ENCODE peak calls at places on chromosome 4, in seven cellular contexts. N, L, V, Z, F, O and J are unnamed samples.

GRCh38 chr4:114562176-114562904 is 36.3 kb upstream of the UGT8 start:
- DNase-seq in N (no peak), L (no peak), V (no peak), Z (no peak), F (no peak), O (no peak), J (no peak)

GRCh38 chr4:88215351-88215750 is 56.9 kb upstream of the ABCG2 start:
- DNase-seq in N (no peak), L (no peak), V (no peak), Z (no peak), F (no peak), O (no peak), J (no peak)

GRCh38 chr4:153485860-153486259 is 19.7 kb downstream of the TMEM131L start:
- DNase-seq in N (no peak), L (no peak), V (no peak), Z (no peak), F (no peak), O (no peak), J (no peak)

GRCh38 chr4:37847311-37847710 is 20.8 kb downstream of the PGM2 start:
- DNase-seq in N (no peak), L (no peak), V (no peak), Z (no peak), F (no peak), O (no peak), J (no peak)

GRCh38 chr4:172514011-172514410 is 654.6 kb upstream of the GALNT7 start:
- DNase-seq in N (no peak), L (no peak), V (no peak), Z (no peak), F (no peak), O (no peak), J (no peak)

GRCh38 chr4:100872811-100873210 is 355.0 kb upstream of the EMCN start:
- DNase-seq in N (no peak), L (no peak), V (no peak), Z (no peak), F (no peak), O (no peak), J (no peak)

GRCh38 chr4:72701987-72702819 is 133.2 kb upstream of the ADAMTS3 start:
- DNase-seq in N (peak; percentile 46), L (peak; percentile 60), V (no peak), Z (peak; percentile 30), F (no peak), O (peak; percentile 8), J (peak; percentile 50)

GRCh38 chr4:110184124-110184790 is 14.2 kb downstream of the ELOVL6 start:
- DNase-seq in N (no peak), L (peak; percentile 24), V (no peak), Z (no peak), F (no peak), O (no peak), J (peak; percentile 11)

GRCh38 chr4:42302348-42302747 is 94.9 kb upstream of the SHISA3 start:
- DNase-seq in N (no peak), L (peak; percentile 46), V (no peak), Z (no peak), F (no peak), O (no peak), J (no peak)

GRCh38 chr4:1204286-1204827 is 32.0 kb upstream of the SPON2 start:
- DNase-seq in N (no peak), L (no peak), V (peak; percentile 43), Z (no peak), F (peak; percentile 10), O (no peak), J (no peak)

GRCh38 chr4:82586055-82586454 is 24.3 kb upstream of the TMEM150C start:
- DNase-seq in N (no peak), L (no peak), V (no peak), Z (no peak), F (no peak), O (no peak), J (no peak)

GRCh38 chr4:98706200-98706813 is 47.9 kb upstream of the TSPAN5 start:
- DNase-seq in N (no peak), L (no peak), V (no peak), Z (no peak), F (no peak), O (no peak), J (no peak)

GRCh38 chr4:98113005-98113404 is 30.3 kb downstream of the STPG2 start:
- DNase-seq in N (no peak), L (peak; percentile 13), V (no peak), Z (no peak), F (no peak), O (no peak), J (peak; percentile 17)

GRCh38 chr4:129455462-129455861 is 359.5 kb downstream of the C4orf33 start:
- DNase-seq in N (no peak), L (no peak), V (no peak), Z (no peak), F (no peak), O (no peak), J (no peak)

GRCh38 chr4:47704693-47705325 is 133.1 kb downstream of the CORIN start:
- DNase-seq in N (peak; percentile 25), L (peak; percentile 41), V (no peak), Z (peak; percentile 9), F (no peak), O (peak; percentile 5), J (peak; percentile 6)

GRCh38 chr4:14701389-14701788 is 300.9 kb upstream of the CPEB2 start:
- DNase-seq in N (no peak), L (no peak), V (no peak), Z (no peak), F (no peak), O (no peak), J (no peak)

GRCh38 chr4:55312491-55313101 is 33.4 kb upstream of the SRD5A3 start:
- DNase-seq in N (peak; percentile 9), L (peak; percentile 55), V (no peak), Z (peak; percentile 8), F (no peak), O (peak; percentile 4), J (peak; percentile 40)

GRCh38 chr4:1017706-1018105 is 6.3 kb downstream of the FGFRL1 start:
- DNase-seq in N (no peak), L (no peak), V (no peak), Z (no peak), F (no peak), O (no peak), J (no peak)

GRCh38 chr4:166169111-166169510 is 296.1 kb downstream of the TLL1 start:
- DNase-seq in N (no peak), L (peak; percentile 41), V (no peak), Z (peak; percentile 4), F (no peak), O (no peak), J (no peak)
- TF ChIP-seq CTCF in N (peak; percentile 33), L (peak; percentile 42), V (no peak), Z (no peak), F (no peak), O (peak; percentile 33), J (peak; percentile 70)

GRCh38 chr4:11424896-11425295 is 3.8 kb downstream of the HS3ST1 start:
- DNase-seq in N (no peak), L (no peak), V (no peak), Z (no peak), F (no peak), O (no peak), J (no peak)

GRCh38 chr4:11426003-11426402 is 2.7 kb downstream of the HS3ST1 start:
- DNase-seq in N (no peak), L (no peak), V (no peak), Z (no peak), F (no peak), O (no peak), J (no peak)

GRCh38 chr4:11423465-11423864 is 5.2 kb downstream of the HS3ST1 start:
- DNase-seq in N (no peak), L (no peak), V (no peak), Z (no peak), F (no peak), O (no peak), J (no peak)

GRCh38 chr4:11426716-11427115 is 2.0 kb downstream of the HS3ST1 start:
- DNase-seq in N (no peak), L (no peak), V (no peak), Z (no peak), F (no peak), O (no peak), J (no peak)

GRCh38 chr4:11424000-11424399 is 4.7 kb downstream of the HS3ST1 start:
- DNase-seq in N (peak; percentile 63), L (peak; percentile 70), V (no peak), Z (peak; percentile 67), F (no peak), O (no peak), J (no peak)
- TF ChIP-seq CTCF in N (peak; percentile 63), L (peak; percentile 52), V (peak; percentile 31), Z (peak; percentile 52), F (no peak), O (peak; percentile 59), J (peak; percentile 31)

GRCh38 chr4:177052211-177052725 is 257.4 kb upstream of the NEIL3 start:
- DNase-seq in N (no peak), L (no peak), V (no peak), Z (no peak), F (no peak), O (no peak), J (no peak)

GRCh38 chr4:177047851-177048174 is 255.1 kb upstream of the VEGFC start:
- DNase-seq in N (no peak), L (no peak), V (no peak), Z (no peak), F (no peak), O (no peak), J (peak; percentile 37)

GRCh38 chr4:177047070-177047850 is 254.5 kb upstream of the VEGFC start:
- DNase-seq in N (peak; percentile 28), L (peak; percentile 78), V (peak; percentile 67), Z (peak; percentile 45), F (peak; percentile 40), O (peak; percentile 25), J (peak; percentile 69)

GRCh38 chr4:177057191-177057590 is 252.5 kb upstream of the NEIL3 start:
- DNase-seq in N (no peak), L (no peak), V (no peak), Z (no peak), F (no peak), O (no peak), J (no peak)

GRCh38 chr4:177051473-177052060 is 258.1 kb upstream of the NEIL3 start:
- DNase-seq in N (peak; percentile 35), L (peak; percentile 63), V (no peak), Z (peak; percentile 28), F (no peak), O (peak; percentile 16), J (no peak)
- TF ChIP-seq CTCF in N (peak; percentile 61), L (peak; percentile 72), V (peak; percentile 47), Z (peak; percentile 57), F (no peak), O (peak; percentile 75), J (peak; percentile 81)

DNA sequence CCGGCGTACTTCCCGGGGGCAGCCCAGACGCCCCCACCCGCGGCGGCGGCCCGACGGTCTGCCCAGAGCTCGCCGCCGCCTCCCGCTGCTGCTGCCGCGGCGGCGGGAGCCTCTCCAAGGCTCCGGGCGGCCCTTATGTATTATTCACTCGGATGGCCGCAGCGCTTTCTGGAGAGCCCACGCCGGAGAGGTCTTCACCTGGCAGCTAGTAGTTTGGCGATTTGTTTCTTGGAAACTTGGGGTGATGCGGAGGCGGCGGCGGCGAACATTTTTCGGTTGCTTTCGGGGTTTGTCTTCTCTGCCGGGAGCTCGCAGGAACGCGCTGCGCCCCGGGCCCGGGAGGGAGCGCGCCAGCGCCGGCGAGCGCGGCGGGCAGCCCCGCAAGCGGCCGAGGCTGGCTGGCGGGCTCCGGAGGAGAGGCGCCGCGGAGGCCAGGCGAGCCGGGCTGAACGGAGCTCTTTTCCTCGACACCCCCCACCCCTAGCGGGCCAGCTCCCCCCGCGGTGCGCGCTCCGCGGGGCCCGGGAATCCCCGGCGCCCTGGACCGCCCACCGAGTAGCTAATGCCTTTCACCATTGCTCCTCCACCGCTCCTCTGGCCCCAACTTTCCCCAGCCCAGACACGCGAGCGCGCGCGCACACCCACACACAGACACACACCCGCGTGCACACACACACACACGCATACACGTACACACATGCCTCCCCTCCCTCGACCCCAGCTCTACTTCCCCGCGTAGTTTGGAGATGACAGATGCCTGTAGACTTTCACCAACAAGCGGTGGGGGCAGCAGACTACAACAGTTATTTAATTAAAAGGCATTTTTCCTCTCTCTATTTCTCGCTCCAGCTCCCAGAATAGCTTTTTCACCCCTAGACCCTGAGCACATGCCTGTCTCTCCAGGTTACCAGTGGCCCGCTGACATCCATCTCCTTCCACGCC is 113.4 kb downstream of the DHX15 start:
- DNase-seq in N (peak; percentile 80), L (peak; percentile 21), V (peak; percentile 66), Z (peak; percentile 75), F (peak; percentile 47), O (no peak), J (no peak)
- TF ChIP-seq CTCF in N (no peak), L (no peak), V (no peak), Z (no peak), F (no peak), O (no peak), J (no peak)